ENCODE peak calls at places on chromosomes 4 and X, in six cellular contexts. One of them, this sample, is unnamed.
A peak's percentile ranks its signal among the peaks of the same experiment; 100 is the strongest.

GRCh38 chrX:154791467-154791866 is 13.8 kb downstream of the MPP1 start:
- DNase-seq in PC-3: no peak
- DNase-seq in upper lobe of left lung: no peak
- DNase-seq in keratinocyte: no peak
- DNase-seq in H9: no peak
- DNase-seq in GM23248: no peak
- DNase-seq in this sample: no peak

GRCh38 chr4:164359881-164360280 is 394.1 kb upstream of the SMIM31 start:
- DNase-seq in PC-3: no peak
- DNase-seq in upper lobe of left lung: no peak
- DNase-seq in keratinocyte: no peak
- DNase-seq in H9: no peak
- DNase-seq in GM23248: no peak
- DNase-seq in this sample: no peak

GRCh38 chrX:44183329-44183728 is 160.1 kb downstream of the EFHC2 start:
- DNase-seq in PC-3: peak; percentile 48
- DNase-seq in upper lobe of left lung: no peak
- DNase-seq in keratinocyte: no peak
- DNase-seq in H9: no peak
- DNase-seq in GM23248: no peak
- DNase-seq in this sample: no peak

GRCh38 chr4:156672924-156673323 is 298.7 kb downstream of the PDGFC start:
- DNase-seq in PC-3: peak; percentile 65
- DNase-seq in upper lobe of left lung: no peak
- DNase-seq in keratinocyte: no peak
- DNase-seq in H9: no peak
- DNase-seq in GM23248: peak; percentile 74
- DNase-seq in this sample: no peak

GRCh38 chr4:54015421-54016065 is 48.9 kb downstream of the CHIC2 start:
- DNase-seq in PC-3: no peak
- DNase-seq in upper lobe of left lung: no peak
- DNase-seq in keratinocyte: no peak
- DNase-seq in H9: peak; percentile 62
- DNase-seq in GM23248: no peak
- DNase-seq in this sample: no peak

GRCh38 chrX:29634516-29634915 is 580.8 kb upstream of the MAGEB2 start:
- DNase-seq in PC-3: no peak
- DNase-seq in upper lobe of left lung: no peak
- DNase-seq in keratinocyte: no peak
- DNase-seq in H9: no peak
- DNase-seq in GM23248: peak; percentile 18
- DNase-seq in this sample: no peak

GRCh38 chr4:20890752-20891151 is 190.5 kb downstream of the PACRGL start:
- DNase-seq in PC-3: no peak
- DNase-seq in upper lobe of left lung: no peak
- DNase-seq in keratinocyte: no peak
- DNase-seq in H9: no peak
- DNase-seq in GM23248: peak; percentile 5
- DNase-seq in this sample: no peak

GRCh38 chr4:123597586-123597985 is 201.0 kb downstream of the SPRY1 start:
- DNase-seq in PC-3: peak; percentile 24
- DNase-seq in upper lobe of left lung: no peak
- DNase-seq in keratinocyte: no peak
- DNase-seq in H9: no peak
- DNase-seq in GM23248: peak; percentile 54
- DNase-seq in this sample: no peak

GRCh38 chrX:153727108-153727931 is 2.7 kb downstream of the ABCD1 start:
- DNase-seq in PC-3: peak; percentile 50
- DNase-seq in upper lobe of left lung: no peak
- DNase-seq in keratinocyte: no peak
- DNase-seq in H9: no peak
- DNase-seq in GM23248: peak; percentile 59
- DNase-seq in this sample: no peak

GRCh38 chr4:181679754-181680153 is 563.4 kb upstream of the TENM3 start:
- DNase-seq in PC-3: no peak
- DNase-seq in upper lobe of left lung: no peak
- DNase-seq in keratinocyte: no peak
- DNase-seq in H9: no peak
- DNase-seq in GM23248: no peak
- DNase-seq in this sample: no peak

GRCh38 chrX:108443065-108443464 is 3.4 kb downstream of the COL4A5 start:
- DNase-seq in PC-3: no peak
- DNase-seq in upper lobe of left lung: no peak
- DNase-seq in keratinocyte: no peak
- DNase-seq in H9: no peak
- DNase-seq in GM23248: no peak
- DNase-seq in this sample: no peak

GRCh38 chrX:13761606-13762005 is 27.1 kb downstream of the OFD1 start:
- DNase-seq in PC-3: no peak
- DNase-seq in upper lobe of left lung: no peak
- DNase-seq in keratinocyte: no peak
- DNase-seq in H9: peak; percentile 56
- DNase-seq in GM23248: no peak
- DNase-seq in this sample: no peak

GRCh38 chr4:182955411-182955810 is 38.2 kb upstream of the DCTD start:
- DNase-seq in PC-3: no peak
- DNase-seq in upper lobe of left lung: no peak
- DNase-seq in keratinocyte: no peak
- DNase-seq in H9: no peak
- DNase-seq in GM23248: peak; percentile 62
- DNase-seq in this sample: no peak

GRCh38 chrX:153900806-153901752 is 3.4 kb upstream of the AVPR2 start:
- DNase-seq in PC-3: peak; percentile 55
- DNase-seq in upper lobe of left lung: no peak
- DNase-seq in keratinocyte: peak; percentile 60
- DNase-seq in H9: peak; percentile 10
- DNase-seq in GM23248: peak; percentile 89
- DNase-seq in this sample: peak; percentile 22

GRCh38 chr4:93147524-93148212 is 680.9 kb upstream of the ATOH1 start:
- DNase-seq in PC-3: no peak
- DNase-seq in upper lobe of left lung: no peak
- DNase-seq in keratinocyte: no peak
- DNase-seq in H9: peak; percentile 79
- DNase-seq in GM23248: no peak
- DNase-seq in this sample: no peak

GRCh38 chrX:47221756-47222155 is 3.3 kb downstream of the CDK16 start:
- DNase-seq in PC-3: no peak
- DNase-seq in upper lobe of left lung: no peak
- DNase-seq in keratinocyte: no peak
- DNase-seq in H9: no peak
- DNase-seq in GM23248: no peak
- DNase-seq in this sample: no peak

GRCh38 chr4:184330008-184330400 is 112.3 kb upstream of the ENPP6 start:
- DNase-seq in PC-3: peak; percentile 42
- DNase-seq in upper lobe of left lung: peak; percentile 90
- DNase-seq in keratinocyte: no peak
- DNase-seq in H9: no peak
- DNase-seq in GM23248: no peak
- DNase-seq in this sample: peak; percentile 73

GRCh38 chr4:128558896-128559669 is 250.4 kb upstream of the JADE1 start:
- DNase-seq in PC-3: no peak
- DNase-seq in upper lobe of left lung: no peak
- DNase-seq in keratinocyte: no peak
- DNase-seq in H9: no peak
- DNase-seq in GM23248: peak; percentile 80
- DNase-seq in this sample: no peak
- H3K27ac ChIP-seq in PC-3: no peak overlapping the region
- H3K27ac ChIP-seq in upper lobe of left lung: peak overlapping the region; percentile 57
- H3K27ac ChIP-seq in keratinocyte: no peak overlapping the region
- H3K27ac ChIP-seq in H9: no peak overlapping the region
- H3K27ac ChIP-seq in GM23248: peak overlapping the region; percentile 89
- H3K27ac ChIP-seq in this sample: peak overlapping the region; percentile 12

DNA sequence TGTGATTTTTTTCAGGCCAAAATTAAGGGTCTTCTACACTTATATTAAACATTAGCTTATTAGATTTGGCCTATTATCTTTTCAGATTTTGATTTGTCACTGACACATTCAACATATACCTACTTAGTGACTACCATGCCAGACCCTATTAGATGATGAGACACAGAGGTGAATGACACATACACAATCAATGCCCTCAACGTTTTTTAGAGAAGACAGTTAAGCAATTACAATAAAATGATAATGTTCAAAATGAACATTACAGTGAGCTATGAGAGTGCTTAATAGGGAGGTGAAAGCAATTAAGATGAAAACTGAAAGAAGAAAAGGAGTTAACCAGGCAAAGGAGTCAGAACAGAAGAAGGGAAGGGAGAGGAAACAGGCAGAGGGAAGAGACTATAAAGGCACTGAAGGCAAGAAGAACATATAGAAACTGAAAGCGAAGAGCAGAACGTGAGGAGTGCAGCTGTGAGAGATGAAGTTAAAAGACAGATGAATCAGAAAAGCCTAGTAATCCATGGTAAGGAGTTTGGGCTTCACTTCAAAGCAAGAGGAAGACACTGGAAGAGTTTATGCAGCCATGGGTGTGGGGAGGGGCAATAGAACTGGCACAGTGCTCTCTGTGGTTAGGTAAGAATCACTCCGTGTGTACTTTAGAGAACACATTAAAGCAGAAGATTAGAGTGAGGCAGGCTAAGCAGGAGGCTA is 119.0 kb downstream of the REELD1 start:
- DNase-seq in PC-3: peak; percentile 87
- DNase-seq in upper lobe of left lung: no peak
- DNase-seq in keratinocyte: no peak
- DNase-seq in H9: no peak
- DNase-seq in GM23248: peak; percentile 62
- DNase-seq in this sample: peak; percentile 51
- H3K27ac ChIP-seq in PC-3: peak overlapping the region; percentile 9
- H3K27ac ChIP-seq in upper lobe of left lung: no peak overlapping the region
- H3K27ac ChIP-seq in keratinocyte: no peak overlapping the region
- H3K27ac ChIP-seq in H9: no peak overlapping the region
- H3K27ac ChIP-seq in GM23248: peak overlapping the region; percentile 14
- H3K27ac ChIP-seq in this sample: no peak overlapping the region

DNA sequence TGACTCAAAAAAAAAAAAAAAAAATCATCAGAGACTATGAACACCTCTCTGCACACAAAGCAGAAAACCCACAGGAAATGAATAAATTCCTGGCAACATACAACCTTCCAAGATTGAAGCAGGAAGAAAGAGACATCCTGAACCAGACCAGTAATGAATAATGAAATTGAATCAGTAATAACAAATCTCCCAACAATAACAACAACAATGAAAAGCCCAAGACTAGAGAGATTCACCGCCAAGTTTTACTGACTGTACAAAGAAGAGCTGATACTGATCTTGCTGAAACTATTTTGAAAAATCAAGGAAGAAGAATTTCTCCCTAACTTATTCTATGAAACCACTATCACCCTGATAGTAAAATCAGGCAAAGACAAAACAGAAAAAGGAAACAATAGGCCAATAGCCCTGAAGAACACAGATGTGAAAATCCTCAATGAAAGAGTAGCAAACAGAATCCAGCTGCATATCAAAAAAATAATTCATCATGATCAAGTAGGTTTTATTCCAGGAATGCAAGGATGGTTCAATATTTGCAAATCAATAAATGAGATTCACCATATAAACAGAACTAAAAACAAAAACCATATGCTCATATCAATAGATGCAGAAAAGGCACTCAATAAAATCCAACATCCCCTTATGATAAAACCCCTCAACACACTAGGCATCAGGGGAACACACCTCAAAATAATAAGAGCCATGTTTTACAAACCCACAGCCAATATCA is 31.0 kb upstream of the PLK4 start:
- DNase-seq in PC-3: no peak
- DNase-seq in upper lobe of left lung: no peak
- DNase-seq in keratinocyte: no peak
- DNase-seq in H9: no peak
- DNase-seq in GM23248: peak; percentile 23
- DNase-seq in this sample: no peak
- H3K27ac ChIP-seq in PC-3: no peak overlapping the region
- H3K27ac ChIP-seq in upper lobe of left lung: no peak overlapping the region
- H3K27ac ChIP-seq in keratinocyte: no peak overlapping the region
- H3K27ac ChIP-seq in H9: no peak overlapping the region
- H3K27ac ChIP-seq in GM23248: no peak overlapping the region
- H3K27ac ChIP-seq in this sample: no peak overlapping the region

GRCh38 chr4:86847576-86847975 is 1.6 kb downstream of the SLC10A6 start:
- DNase-seq in PC-3: peak; percentile 34
- DNase-seq in upper lobe of left lung: no peak
- DNase-seq in keratinocyte: no peak
- DNase-seq in H9: no peak
- DNase-seq in GM23248: peak; percentile 15
- DNase-seq in this sample: no peak
- H3K27ac ChIP-seq in PC-3: peak overlapping the region; percentile 43
- H3K27ac ChIP-seq in upper lobe of left lung: no peak overlapping the region
- H3K27ac ChIP-seq in keratinocyte: peak overlapping the region; percentile 96
- H3K27ac ChIP-seq in H9: no peak overlapping the region
- H3K27ac ChIP-seq in GM23248: no peak overlapping the region
- H3K27ac ChIP-seq in this sample: peak overlapping the region; percentile 99

GRCh38 chr4:113478032-113478431 is 283.5 kb downstream of the CAMK2D start:
- DNase-seq in PC-3: no peak
- DNase-seq in upper lobe of left lung: no peak
- DNase-seq in keratinocyte: no peak
- DNase-seq in H9: no peak
- DNase-seq in GM23248: no peak
- DNase-seq in this sample: no peak
- H3K27ac ChIP-seq in PC-3: no peak overlapping the region
- H3K27ac ChIP-seq in upper lobe of left lung: no peak overlapping the region
- H3K27ac ChIP-seq in keratinocyte: no peak overlapping the region
- H3K27ac ChIP-seq in H9: no peak overlapping the region
- H3K27ac ChIP-seq in GM23248: peak overlapping the region; percentile 10
- H3K27ac ChIP-seq in this sample: peak overlapping the region; percentile 94

GRCh38 chr4:7019367-7019766 is 23.8 kb upstream of the TADA2B start:
- DNase-seq in PC-3: no peak
- DNase-seq in upper lobe of left lung: no peak
- DNase-seq in keratinocyte: no peak
- DNase-seq in H9: no peak
- DNase-seq in GM23248: no peak
- DNase-seq in this sample: no peak

GRCh38 chr4:7020856-7021255 is 22.3 kb upstream of the TADA2B start:
- DNase-seq in PC-3: no peak
- DNase-seq in upper lobe of left lung: no peak
- DNase-seq in keratinocyte: no peak
- DNase-seq in H9: no peak
- DNase-seq in GM23248: no peak
- DNase-seq in this sample: no peak

GRCh38 chr4:7020290-7020689 is 22.9 kb upstream of the TADA2B start:
- DNase-seq in PC-3: no peak
- DNase-seq in upper lobe of left lung: no peak
- DNase-seq in keratinocyte: no peak
- DNase-seq in H9: no peak
- DNase-seq in GM23248: no peak
- DNase-seq in this sample: no peak

GRCh38 chr4:7021930-7022658 is 21.1 kb upstream of the TADA2B start:
- DNase-seq in PC-3: peak; percentile 91
- DNase-seq in upper lobe of left lung: no peak
- DNase-seq in keratinocyte: peak; percentile 30
- DNase-seq in H9: no peak
- DNase-seq in GM23248: peak; percentile 95
- DNase-seq in this sample: no peak

DNA sequence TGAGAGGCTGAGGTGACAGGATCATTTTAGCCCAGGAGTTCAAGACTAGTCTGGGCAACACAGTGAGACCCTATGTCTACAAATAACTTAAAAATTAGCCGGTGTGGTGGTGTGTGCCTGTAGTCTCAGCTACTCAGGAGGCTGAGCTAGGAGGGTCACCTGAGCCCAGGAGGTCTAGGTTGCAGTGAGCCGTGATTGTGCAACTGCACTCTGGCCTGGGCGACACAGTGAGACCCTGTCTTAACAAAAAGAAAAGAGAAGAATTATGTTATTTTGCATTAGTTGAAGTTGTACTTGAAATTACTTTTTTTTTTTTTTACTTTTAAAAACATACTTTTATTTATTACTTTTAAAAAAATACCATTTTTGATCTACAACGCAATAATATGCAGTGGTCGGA is 21.8 kb upstream of the TADA2B start:
- DNase-seq in PC-3: no peak
- DNase-seq in upper lobe of left lung: no peak
- DNase-seq in keratinocyte: no peak
- DNase-seq in H9: no peak
- DNase-seq in GM23248: no peak
- DNase-seq in this sample: no peak
- H3K27ac ChIP-seq in PC-3: peak overlapping the region; percentile 87
- H3K27ac ChIP-seq in upper lobe of left lung: no peak overlapping the region
- H3K27ac ChIP-seq in keratinocyte: no peak overlapping the region
- H3K27ac ChIP-seq in H9: no peak overlapping the region
- H3K27ac ChIP-seq in GM23248: peak overlapping the region; percentile 90
- H3K27ac ChIP-seq in this sample: peak overlapping the region; percentile 92

This sample was measured in epithelial cell of prostate.